ENCODE peak calls at places on chromosomes 13 and 19, in eight cellular contexts. U is breast epithelium; O is CD8-positive, alpha-beta T cell; N is progenitor cell of endocrine pancreas; T is nephron progenitor cell; Z is heart left ventricle; B is mesothelial cell of epicardium; E is right atrium auricular region. H is an unnamed sample.
A peak's percentile ranks its signal among the peaks of the same experiment; 100 is the strongest.

GRCh38 chr19:2883686-2884439 is 16.7 kb downstream of the ZNF556 start:
- DNase-seq in U (no peak), O (no peak), N (no peak), T (no peak), Z (no peak), B (no peak), E (no peak), H (no peak)

GRCh38 chr13:51556740-51557139 is 27.5 kb upstream of the WDFY2 start:
- DNase-seq in U (no peak), O (no peak), N (no peak), T (no peak), Z (no peak), B (no peak), E (no peak), H (no peak)

GRCh38 chr19:38842439-38843174 is 7.2 kb downstream of the HNRNPL start:
- DNase-seq in U (no peak), O (peak; percentile 60), N (no peak), T (no peak), Z (no peak), B (no peak), E (no peak), H (no peak)

GRCh38 chr19:46189971-46190335 is 39.6 kb upstream of the IGFL1 start:
- DNase-seq in U (no peak), O (no peak), N (no peak), T (no peak), Z (no peak), B (no peak), E (no peak), H (no peak)

GRCh38 chr13:78060966-78061365 is 142.3 kb upstream of the EDNRB start:
- DNase-seq in U (no peak), O (no peak), N (no peak), T (no peak), Z (no peak), B (no peak), E (no peak), H (no peak)

GRCh38 chr19:16702123-16702522 is 17.5 kb upstream of the NWD1 start:
- DNase-seq in U (no peak), O (no peak), N (no peak), T (no peak), Z (peak; percentile 76), B (no peak), E (peak; percentile 61), H (peak; percentile 23)

GRCh38 chr19:57905258-57905657 is 11.1 kb downstream of the ZNF417 start:
- DNase-seq in U (no peak), O (no peak), N (no peak), T (no peak), Z (no peak), B (no peak), E (no peak), H (no peak)

GRCh38 chr13:33284916-33285315 is 639 bp downstream of the STARD13 start:
- DNase-seq in U (no peak), O (no peak), N (no peak), T (no peak), Z (no peak), B (no peak), E (no peak), H (no peak)

GRCh38 chr13:26475176-26476110 is 82.0 kb upstream of the WASF3 start:
- DNase-seq in U (no peak), O (no peak), N (no peak), T (peak; percentile 15), Z (no peak), B (no peak), E (peak; percentile 30), H (no peak)

GRCh38 chr13:110555601-110556223 is 5.8 kb downstream of the RAB20 start:
- DNase-seq in U (no peak), O (no peak), N (no peak), T (no peak), Z (no peak), B (no peak), E (no peak), H (no peak)

GRCh38 chr19:13463296-13463695 is 43.0 kb downstream of the CACNA1A start:
- DNase-seq in U (no peak), O (no peak), N (peak; percentile 55), T (peak; percentile 85), Z (no peak), B (no peak), E (no peak), H (peak; percentile 5)

GRCh38 chr13:27170521-27171243 is 929 bp downstream of the USP12 start:
- DNase-seq in U (no peak), O (peak; percentile 25), N (peak; percentile 63), T (peak; percentile 82), Z (no peak), B (peak; percentile 34), E (no peak), H (peak; percentile 50)

GRCh38 chr13:62293081-62293480 is 877.4 kb upstream of the PCDH20 start:
- DNase-seq in U (no peak), O (no peak), N (no peak), T (no peak), Z (no peak), B (no peak), E (no peak), H (no peak)

GRCh38 chr19:38045554-38046253 is 138.7 kb downstream of the SIPA1L3 start:
- DNase-seq in U (no peak), O (no peak), N (no peak), T (no peak), Z (no peak), B (no peak), E (no peak), H (no peak)

GRCh38 chr13:39892731-39893293 is 237.3 kb downstream of the COG6 start:
- DNase-seq in U (no peak), O (no peak), N (no peak), T (no peak), Z (peak; percentile 53), B (no peak), E (no peak), H (peak; percentile 59)

GRCh38 chr13:98033277-98034247 is 80.1 kb downstream of the IPO5 start:
- DNase-seq in U (no peak), O (no peak), N (no peak), T (peak; percentile 36), Z (no peak), B (no peak), E (no peak), H (no peak)

GRCh38 chr13:89066868-89067466 is 1395.8 kb downstream of the SLITRK5 start:
- DNase-seq in U (no peak), O (no peak), N (peak; percentile 9), T (peak; percentile 37), Z (no peak), B (no peak), E (no peak), H (no peak)
- TF ChIP-seq CTCF in U (peak; percentile 62), O (peak; percentile 34), N (peak; percentile 70), T (peak; percentile 78), Z (peak; percentile 69), B (peak; percentile 44), E (no peak), H (peak; percentile 51)

DNA sequence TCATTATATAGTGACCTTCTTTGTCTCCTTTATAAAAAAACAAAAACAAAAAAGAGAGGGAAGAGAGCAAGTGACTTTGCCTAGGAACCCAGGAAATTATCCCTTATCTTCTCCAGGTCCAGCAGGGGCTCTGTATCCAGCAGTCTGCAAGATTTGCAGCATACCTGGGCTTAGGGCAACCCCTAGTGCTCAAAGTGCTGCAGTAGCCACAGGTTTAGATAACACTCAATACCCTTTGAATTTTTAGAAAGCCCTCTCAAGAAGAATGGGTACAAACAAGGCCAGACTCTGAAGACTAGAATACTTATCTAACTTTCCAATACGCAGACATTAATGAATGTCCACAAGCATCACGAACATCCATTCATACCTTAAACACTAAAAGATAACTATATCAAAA is 43.2 kb downstream of the CCNA1 start:
- DNase-seq in U (no peak), O (no peak), N (no peak), T (no peak), Z (no peak), B (no peak), E (no peak), H (no peak)
- TF ChIP-seq CTCF in U (no peak), O (no peak), N (no peak), T (no peak), Z (no peak), B (no peak), E (no peak), H (no peak)

DNA sequence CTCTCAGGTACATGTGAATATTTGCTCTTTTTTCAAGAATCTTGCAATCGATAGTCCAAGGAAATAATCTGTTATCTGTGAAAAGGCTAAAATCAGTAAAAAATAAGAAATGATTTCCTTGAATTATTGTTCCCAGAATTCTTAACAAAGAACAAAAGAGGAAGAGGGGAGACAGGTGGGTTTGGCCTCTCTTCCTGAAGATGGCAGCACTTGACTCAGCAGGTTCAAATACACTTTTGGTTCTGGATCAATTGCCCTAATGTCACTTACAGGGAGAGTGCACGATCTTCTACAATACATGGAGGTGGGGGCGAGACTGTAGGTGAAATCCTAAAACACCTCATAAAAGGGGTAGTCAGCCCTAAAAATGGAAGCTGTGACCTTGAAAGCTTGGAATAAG is 358.7 kb downstream of the IRS2 start:
- DNase-seq in U (no peak), O (no peak), N (no peak), T (no peak), Z (no peak), B (no peak), E (no peak), H (no peak)
- TF ChIP-seq CTCF in U (no peak), O (no peak), N (peak; percentile 28), T (no peak), Z (no peak), B (no peak), E (no peak), H (no peak)

DNA sequence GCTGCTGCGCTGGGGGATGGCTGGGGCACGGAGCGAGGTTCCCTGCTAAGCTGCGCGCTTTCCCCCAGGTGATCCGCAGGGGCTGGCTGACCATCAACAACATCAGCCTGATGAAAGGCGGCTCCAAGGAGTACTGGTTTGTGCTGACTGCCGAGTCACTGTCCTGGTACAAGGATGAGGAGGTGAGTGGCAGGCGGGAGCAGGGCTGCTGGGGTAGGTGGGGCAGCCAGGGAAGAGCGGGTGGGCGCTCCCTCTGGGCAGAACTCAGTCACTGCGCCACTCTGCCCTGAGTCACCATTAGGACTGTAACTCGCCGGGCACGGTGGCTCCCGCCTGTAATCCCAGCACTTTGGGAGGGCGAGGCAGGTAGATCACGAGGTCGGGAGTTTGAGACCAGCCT is 23.8 kb downstream of the TMED1 start:
- DNase-seq in U (no peak), O (no peak), N (no peak), T (no peak), Z (no peak), B (no peak), E (no peak), H (no peak)
- TF ChIP-seq CTCF in U (no peak), O (no peak), N (no peak), T (no peak), Z (no peak), B (no peak), E (no peak), H (no peak)

H was measured in heart right ventricle.